ENCODE peak calls at places on chromosomes 6 and 20, in nine cellular contexts. F is Peyer's patch; L is foreskin fibroblast; G is effector CD4-positive, alpha-beta T cell; C is ascending aorta; I is T-helper 9 cell; J is NCI-H1930; Y is kidney tubule cell; D is choroid plexus epithelial cell. X is an unnamed sample.

GRCh38 chr6:127186889-127187288 is 68.4 kb downstream of the RSPO3 start:
- DNase-seq in F (peak), L (no peak), G (peak), C (peak), I (peak), J (no peak), Y (peak), D (no peak), X (peak)

GRCh38 chr6:89369009-89369408 is 16.5 kb upstream of the UBE2J1 start:
- DNase-seq in F (no peak), L (peak), G (no peak), C (peak), I (no peak), J (no peak), Y (peak), D (peak), X (peak)

GRCh38 chr6:141265748-141266647 is 866.7 kb upstream of the GJE1 start:
- DNase-seq in F (no peak), L (peak), G (no peak), C (no peak), I (no peak), J (no peak), Y (peak), D (peak), X (no peak)

GRCh38 chr6:106973841-106974336 is 640 bp downstream of the CD24 start:
- DNase-seq in F (peak), L (peak), G (no peak), C (no peak), I (no peak), J (peak), Y (peak), D (no peak), X (peak)

GRCh38 chr20:61567204-61567603 is 315.1 kb downstream of the CDH4 start:
- DNase-seq in F (no peak), L (no peak), G (no peak), C (no peak), I (no peak), J (no peak), Y (no peak), D (no peak), X (no peak)

GRCh38 chr6:82129814-82130213 is 117.7 kb downstream of the IBTK start:
- DNase-seq in F (no peak), L (no peak), G (no peak), C (no peak), I (no peak), J (no peak), Y (no peak), D (no peak), X (no peak)

GRCh38 chr20:44069203-44069931 is 117.6 kb downstream of the JPH2 start:
- DNase-seq in F (no peak), L (no peak), G (peak), C (no peak), I (peak), J (no peak), Y (no peak), D (no peak), X (no peak)

GRCh38 chr6:75493400-75494064 is at the start of gene FILIP1:
- DNase-seq in F (no peak), L (peak), G (no peak), C (peak), I (no peak), J (no peak), Y (peak), D (peak), X (peak)

GRCh38 chr6:127100510-127101140 is 17.8 kb upstream of the RSPO3 start:
- DNase-seq in F (no peak), L (peak), G (no peak), C (no peak), I (no peak), J (no peak), Y (peak), D (peak), X (peak)

GRCh38 chr20:24494460-24494920 is 25.1 kb downstream of the SYNDIG1 start:
- DNase-seq in F (no peak), L (no peak), G (no peak), C (no peak), I (no peak), J (no peak), Y (no peak), D (no peak), X (no peak)

GRCh38 chr6:14280006-14280510 is 162.5 kb downstream of the CD83 start:
- DNase-seq in F (no peak), L (no peak), G (no peak), C (no peak), I (no peak), J (no peak), Y (no peak), D (no peak), X (no peak)

GRCh38 chr20:57678340-57678739 is 31.5 kb downstream of the PMEPA1 start:
- DNase-seq in F (no peak), L (no peak), G (no peak), C (no peak), I (no peak), J (no peak), Y (no peak), D (no peak), X (no peak)

GRCh38 chr6:45614488-45615285 is 237.0 kb upstream of the SUPT3H start:
- DNase-seq in F (no peak), L (peak), G (no peak), C (no peak), I (no peak), J (no peak), Y (peak), D (peak), X (peak)

GRCh38 chr6:54133186-54133585 is 21.9 kb downstream of the MLIP start:
- DNase-seq in F (no peak), L (no peak), G (no peak), C (no peak), I (no peak), J (no peak), Y (no peak), D (peak), X (no peak)

GRCh38 chr6:52157301-52157930 is 28.8 kb upstream of the IL17A start:
- DNase-seq in F (no peak), L (peak), G (no peak), C (no peak), I (no peak), J (no peak), Y (peak), D (no peak), X (no peak)

GRCh38 chr20:34798328-34798727 is 27.1 kb downstream of the NCOA6 start:
- DNase-seq in F (no peak), L (no peak), G (no peak), C (no peak), I (no peak), J (no peak), Y (no peak), D (no peak), X (no peak)

GRCh38 chr6:53065266-53066058 is at the start of gene FBXO9:
- DNase-seq in F (peak), L (peak), G (peak), C (peak), I (peak), J (peak), Y (peak), D (peak), X (peak)

GRCh38 chr20:50399003-50399916 is 110.9 kb upstream of the PTPN1 start:
- DNase-seq in F (no peak), L (peak), G (no peak), C (peak), I (no peak), J (no peak), Y (no peak), D (no peak), X (no peak)

GRCh38 chr20:61913423-61914225 is 152.1 kb downstream of the TAF4 start:
- DNase-seq in F (no peak), L (no peak), G (no peak), C (no peak), I (no peak), J (no peak), Y (no peak), D (no peak), X (no peak)

GRCh38 chr6:105452376-105452775 is 49.5 kb upstream of the PREP start:
- DNase-seq in F (no peak), L (no peak), G (no peak), C (no peak), I (no peak), J (no peak), Y (no peak), D (no peak), X (no peak)

GRCh38 chr20:32457476-32457986 is 99.4 kb downstream of the ASXL1 start:
- DNase-seq in F (no peak), L (peak), G (no peak), C (no peak), I (no peak), J (peak), Y (peak), D (peak), X (peak)

GRCh38 chr6:6858533-6858982 is 249.2 kb upstream of the RREB1 start:
- DNase-seq in F (no peak), L (no peak), G (no peak), C (no peak), I (no peak), J (no peak), Y (no peak), D (no peak), X (no peak)

GRCh38 chr6:23775127-23775526 is 350.9 kb upstream of the NRSN1 start:
- DNase-seq in F (no peak), L (no peak), G (no peak), C (no peak), I (no peak), J (no peak), Y (no peak), D (peak), X (no peak)

GRCh38 chr6:65876668-65877067 is 169.6 kb upstream of the EYS start:
- DNase-seq in F (no peak), L (no peak), G (no peak), C (no peak), I (no peak), J (no peak), Y (no peak), D (no peak), X (no peak)

X was measured in DMS53.